ENCODE peak calls at places on chromosomes 11 and 22, in nine cellular contexts. Z is fibroblast of the aortic adventitia; N is neuronal stem cell; G is AG10803; A is neural progenitor cell; S is skeletal muscle cell; W is astrocyte of the cerebellum; R is naive thymus-derived CD4-positive, alpha-beta T cell; C is BE2C. U is an unnamed sample.

GRCh38 chr11:72306186-72306585 is 62.2 kb upstream of the PHOX2A start:
- DNase-seq in Z (peak), N (no peak), G (no peak), A (no peak), S (peak), W (peak), R (no peak), C (no peak), U (no peak)

GRCh38 chr22:11605468-11605981 is 3922.5 kb upstream of the OR11H1 start:
- DNase-seq in Z (no peak), N (no peak), G (no peak), A (no peak), S (no peak), W (no peak), R (no peak), C (no peak), U (no peak)

GRCh38 chr11:9687736-9688494 is 24.0 kb downstream of the SWAP70 start:
- DNase-seq in Z (peak), N (no peak), G (peak), A (no peak), S (no peak), W (no peak), R (no peak), C (peak), U (peak)

GRCh38 chr11:58024601-58025091 is 965 bp downstream of the OR9Q1 start:
- DNase-seq in Z (peak), N (no peak), G (peak), A (no peak), S (no peak), W (no peak), R (no peak), C (no peak), U (no peak)

GRCh38 chr11:68381716-68382115 is 69.3 kb downstream of the LRP5 start:
- DNase-seq in Z (no peak), N (no peak), G (no peak), A (no peak), S (no peak), W (no peak), R (no peak), C (no peak), U (no peak)

GRCh38 chr11:132770802-132771545 is 761.3 kb downstream of the OPCML start:
- DNase-seq in Z (no peak), N (no peak), G (peak), A (no peak), S (no peak), W (peak), R (no peak), C (no peak), U (no peak)

GRCh38 chr11:12187399-12187798 is 77.0 kb downstream of the MICAL2 start:
- DNase-seq in Z (no peak), N (no peak), G (no peak), A (peak), S (no peak), W (no peak), R (no peak), C (no peak), U (no peak)

GRCh38 chr11:60370811-60371297 is 7.5 kb upstream of the MS4A7 start:
- DNase-seq in Z (no peak), N (no peak), G (no peak), A (no peak), S (no peak), W (no peak), R (no peak), C (no peak), U (no peak)

GRCh38 chr11:96187779-96188624 is 155.0 kb downstream of the MAML2 start:
- DNase-seq in Z (peak), N (no peak), G (peak), A (no peak), S (peak), W (peak), R (no peak), C (no peak), U (no peak)

GRCh38 chr11:15967966-15968365 is 388.4 kb downstream of the SOX6 start:
- DNase-seq in Z (peak), N (no peak), G (peak), A (no peak), S (peak), W (no peak), R (no peak), C (no peak), U (no peak)

GRCh38 chr22:29727248-29727551 is 7.4 kb downstream of the CABP7 start:
- DNase-seq in Z (peak), N (no peak), G (peak), A (peak), S (no peak), W (no peak), R (no peak), C (peak), U (peak)

GRCh38 chr22:29724843-29725242 is 5.0 kb downstream of the CABP7 start:
- DNase-seq in Z (no peak), N (no peak), G (no peak), A (no peak), S (no peak), W (no peak), R (no peak), C (no peak), U (no peak)

GRCh38 chr22:29726104-29726503 is 6.3 kb downstream of the CABP7 start:
- DNase-seq in Z (no peak), N (no peak), G (no peak), A (no peak), S (no peak), W (no peak), R (no peak), C (no peak), U (no peak)

GRCh38 chr22:29729161-29729560 is 9.4 kb downstream of the CABP7 start:
- DNase-seq in Z (no peak), N (no peak), G (no peak), A (no peak), S (no peak), W (no peak), R (no peak), C (no peak), U (no peak)

GRCh38 chr22:29726512-29727247 is 6.9 kb downstream of the CABP7 start:
- DNase-seq in Z (no peak), N (peak), G (no peak), A (no peak), S (no peak), W (no peak), R (no peak), C (no peak), U (no peak)
- H3K4me3 ChIP-seq in Z (no peak), N (no peak), G (no peak), A (no peak), S (no peak), W (no peak), R (no peak), C (no peak), U (no peak)

DNA sequence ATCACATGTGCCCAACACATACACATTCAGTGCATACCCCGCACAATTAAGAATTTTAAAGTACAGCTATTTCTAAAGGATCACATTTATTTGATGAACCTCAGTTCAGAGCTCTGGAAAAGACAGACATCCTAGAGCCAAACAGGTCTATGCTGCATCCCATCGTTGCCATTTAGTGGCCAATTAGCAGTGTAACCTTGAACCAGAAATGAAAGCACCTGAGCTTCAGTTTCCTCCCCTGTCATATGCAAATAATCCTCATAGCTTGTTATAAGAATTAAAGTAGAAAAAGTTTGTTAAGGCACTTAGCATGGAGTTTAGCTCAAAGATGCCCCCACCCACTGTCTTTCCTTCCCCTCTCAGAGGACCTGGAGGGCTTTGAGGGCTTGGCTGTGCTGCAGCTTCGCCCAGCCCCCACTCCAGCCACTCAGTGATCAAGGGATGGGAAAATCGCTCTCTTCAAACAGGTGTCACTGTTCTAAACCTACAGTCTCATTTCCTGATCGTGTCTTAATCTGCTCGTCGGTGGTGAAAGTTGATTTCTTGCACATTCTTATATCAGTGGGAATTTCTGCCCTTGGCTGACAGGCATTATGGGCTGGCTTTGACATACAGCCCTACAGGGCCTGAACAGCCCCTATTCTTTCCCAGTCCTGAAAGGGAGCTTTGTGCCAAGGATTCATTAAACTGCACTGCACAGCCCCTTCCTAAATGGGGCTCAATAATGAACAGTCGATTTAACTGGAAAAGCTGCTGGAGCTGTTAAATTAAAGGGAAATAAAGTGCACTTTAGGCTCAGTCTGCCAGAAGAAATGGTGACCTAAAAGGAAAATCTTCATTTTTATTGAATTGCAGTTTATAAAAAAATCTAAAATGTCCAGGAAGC is 23.3 kb upstream of the FAM181B start:
- DNase-seq in Z (no peak), N (peak), G (no peak), A (no peak), S (no peak), W (no peak), R (no peak), C (no peak), U (no peak)
- H3K4me3 ChIP-seq in Z (no peak), N (no peak), G (no peak), A (no peak), S (no peak), W (no peak), R (peak), C (no peak), U (no peak)

DNA sequence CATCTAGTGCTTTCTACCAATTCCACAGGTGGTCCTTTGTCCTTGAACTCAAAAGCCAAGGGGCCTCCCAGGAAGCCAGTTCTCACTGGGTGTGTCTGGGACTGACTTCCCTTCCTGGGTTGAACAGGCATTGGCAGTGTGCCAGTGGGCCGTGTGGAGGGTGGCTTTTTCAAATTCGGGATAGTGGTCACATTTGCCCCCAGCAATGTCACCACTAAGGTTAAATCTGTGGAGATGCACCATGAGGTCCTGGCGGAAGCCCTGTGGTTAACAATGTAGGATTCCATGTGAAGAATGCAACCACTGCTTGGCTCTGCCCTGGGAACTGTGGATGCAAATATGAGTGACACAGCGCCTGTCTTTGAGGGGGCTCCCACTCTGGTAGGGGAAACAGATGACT is 53.2 kb upstream of the MTNR1B start:
- DNase-seq in Z (no peak), N (no peak), G (no peak), A (no peak), S (no peak), W (no peak), R (no peak), C (peak), U (no peak)
- H3K4me3 ChIP-seq in Z (no peak), N (no peak), G (no peak), A (no peak), S (no peak), W (no peak), R (no peak), C (no peak), U (no peak)

DNA sequence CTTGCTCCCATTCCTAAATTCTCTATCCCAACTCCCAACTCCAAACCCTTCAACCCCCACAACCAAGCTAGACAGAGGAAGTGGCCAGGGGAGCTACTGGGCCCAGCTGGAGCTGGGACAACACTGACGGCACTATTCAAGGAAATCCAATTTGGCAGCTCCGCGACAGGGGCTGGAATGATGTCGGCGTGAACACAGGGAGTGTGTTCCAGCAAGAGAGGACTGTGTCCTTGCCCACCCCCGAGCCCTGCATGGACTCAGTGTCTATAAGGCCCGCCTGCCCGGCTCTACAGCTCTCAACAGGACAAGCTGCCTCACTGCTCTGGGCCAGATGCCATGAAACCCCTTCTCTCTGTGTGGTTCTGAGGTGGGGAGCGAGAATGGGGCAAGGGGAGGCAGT is 11.3 kb downstream of the PCSK7 start:
- DNase-seq in Z (no peak), N (no peak), G (no peak), A (no peak), S (no peak), W (no peak), R (no peak), C (no peak), U (no peak)
- H3K4me3 ChIP-seq in Z (no peak), N (no peak), G (no peak), A (no peak), S (no peak), W (no peak), R (no peak), C (no peak), U (no peak)

GRCh38 chr11:71251761-71252433 is 480 bp downstream of the SHANK2 start:
- DNase-seq in Z (no peak), N (peak), G (no peak), A (peak), S (no peak), W (no peak), R (no peak), C (peak), U (no peak)

GRCh38 chr11:71251159-71251721 is 1.1 kb downstream of the SHANK2 start:
- DNase-seq in Z (no peak), N (no peak), G (no peak), A (peak), S (no peak), W (no peak), R (no peak), C (no peak), U (no peak)

GRCh38 chr11:71252434-71252781 is at the start of gene SHANK2:
- DNase-seq in Z (no peak), N (no peak), G (no peak), A (peak), S (no peak), W (no peak), R (no peak), C (no peak), U (no peak)

GRCh38 chr11:71253794-71254193 is 1.4 kb upstream of the SHANK2 start:
- DNase-seq in Z (no peak), N (no peak), G (no peak), A (no peak), S (no peak), W (no peak), R (no peak), C (no peak), U (no peak)

GRCh38 chr11:71252782-71253730 is 679 bp upstream of the SHANK2 start:
- DNase-seq in Z (peak), N (no peak), G (peak), A (peak), S (no peak), W (peak), R (no peak), C (no peak), U (no peak)
- H3K4me3 ChIP-seq in Z (peak), N (no peak), G (peak), A (peak), S (peak), W (peak), R (no peak), C (no peak), U (no peak)